ENCODE peak calls at places on chromosomes 3 and 15, in eight cellular contexts. J is endothelial cell of umbilical vein, I is A549, N is right lobe of liver, T is testis, B is suprapubic skin, K is upper lobe of right lung, L is stomach. O is an unnamed sample.

GRCh38 chr3:107969994-107970896 is 120.6 kb downstream of the CD47 start:
- DNase-seq in J (peak; percentile 92), L (no peak), N (no peak), K (no peak), B (no peak), T (no peak), I (no peak), O (no peak)

GRCh38 chr3:87350367-87351199 is 74.2 kb upstream of the POU1F1 start:
- DNase-seq in N (no peak), B (no peak), L (no peak), J (peak; percentile 67), K (no peak), I (peak; percentile 43), T (peak; percentile 34), O (peak; percentile 23)

GRCh38 chr3:126851382-126851781 is 131.5 kb upstream of the PLXNA1 start:
- DNase-seq in K (no peak), T (no peak), L (no peak), B (no peak), I (no peak), N (peak; percentile 16), J (no peak), O (no peak)

GRCh38 chr3:147191795-147192385 is 214.5 kb downstream of the ZIC4 start:
- DNase-seq in B (no peak), K (no peak), J (peak; percentile 82), L (no peak), N (peak; percentile 50), I (peak; percentile 6), T (peak; percentile 53), O (peak; percentile 61)

GRCh38 chr3:158522737-158523136 is 48.3 kb upstream of the MLF1 start:
- DNase-seq in J (no peak), I (no peak), B (no peak), K (no peak), T (no peak), L (no peak), N (no peak), O (no peak)

GRCh38 chr3:162629372-162629771 is 1132.8 kb downstream of the OTOL1 start:
- DNase-seq in B (no peak), I (no peak), N (no peak), K (no peak), L (no peak), T (no peak), J (no peak), O (no peak)

GRCh38 chr3:49727924-49728361 is 4.2 kb upstream of the GMPPB start:
- DNase-seq in B (no peak), K (peak; percentile 63), N (peak; percentile 43), J (no peak), T (no peak), I (no peak), L (no peak), O (no peak)

GRCh38 chr3:42539871-42540714 is 37.6 kb downstream of the VIPR1 start:
- DNase-seq in J (no peak), I (peak; percentile 53), B (no peak), L (peak; percentile 79), T (peak; percentile 74), N (peak; percentile 73), K (peak; percentile 84), O (no peak)

GRCh38 chr3:186021673-186022362 is 84.0 kb upstream of the TRA2B start:
- DNase-seq in I (no peak), N (no peak), B (peak; percentile 64), L (no peak), K (no peak), J (no peak), T (no peak), O (peak; percentile 85)

GRCh38 chr3:97957617-97958311 is 14.5 kb downstream of the RIOX2 start:
- DNase-seq in I (no peak), L (no peak), J (no peak), T (no peak), K (no peak), N (no peak), B (no peak), O (no peak)

GRCh38 chr3:178353292-178353814 is 182.9 kb upstream of the KCNMB2 start:
- DNase-seq in J (peak; percentile 36), L (no peak), K (no peak), B (no peak), I (no peak), N (no peak), T (no peak), O (no peak)

GRCh38 chr3:117003501-117003900 is 293.9 kb downstream of the TUSC7 start:
- DNase-seq in J (no peak), B (no peak), L (no peak), T (no peak), K (no peak), I (no peak), N (no peak), O (no peak)

GRCh38 chr3:12803371-12803770 is 6.9 kb downstream of the CAND2 start:
- DNase-seq in J (no peak), T (no peak), L (no peak), I (no peak), B (no peak), N (no peak), K (peak; percentile 59), O (no peak)

GRCh38 chr15:72916939-72917338 is 133.4 kb upstream of the ADPGK start:
- DNase-seq in K (no peak), T (no peak), B (no peak), L (no peak), I (no peak), J (no peak), N (no peak), O (no peak)

GRCh38 chr15:81504170-81504905 is 130.3 kb upstream of the TMC3 start:
- DNase-seq in T (no peak), J (peak; percentile 96), N (no peak), B (no peak), I (no peak), L (no peak), K (no peak), O (no peak)

GRCh38 chr3:12115846-12116245 is 42.9 kb downstream of the TIMP4 start:
- DNase-seq in J (no peak), B (no peak), N (no peak), T (no peak), K (no peak), I (no peak), L (no peak), O (no peak)

GRCh38 chr15:85920926-85921325 is 126.2 kb upstream of the KLHL25 start:
- DNase-seq in B (no peak), N (no peak), J (no peak), L (no peak), I (no peak), T (no peak), K (no peak), O (no peak)

GRCh38 chr3:96813134-96813819 is 1.1 kb upstream of the EPHA6 start:
- DNase-seq in N (peak; percentile 83), J (peak; percentile 59), L (peak; percentile 62), I (peak; percentile 63), B (peak; percentile 69), T (peak; percentile 72), K (peak; percentile 84), O (peak; percentile 6)

GRCh38 chr3:55489804-55490132 is 2.7 kb upstream of the WNT5A start:
- DNase-seq in T (peak; percentile 29), N (no peak), B (no peak), J (no peak), I (no peak), L (no peak), K (peak; percentile 74), O (no peak)

GRCh38 chr3:24548278-24548677 is 53.6 kb upstream of the THRB start:
- DNase-seq in B (no peak), L (no peak), K (no peak), J (no peak), N (no peak), T (no peak), I (no peak), O (no peak)
- H3K4me3 ChIP-seq in B (no peak overlapping the region), L (no peak overlapping the region), K (no peak overlapping the region), J (no peak overlapping the region), N (no peak overlapping the region), T (no peak overlapping the region), I (no peak overlapping the region), O (no peak overlapping the region)

DNA sequence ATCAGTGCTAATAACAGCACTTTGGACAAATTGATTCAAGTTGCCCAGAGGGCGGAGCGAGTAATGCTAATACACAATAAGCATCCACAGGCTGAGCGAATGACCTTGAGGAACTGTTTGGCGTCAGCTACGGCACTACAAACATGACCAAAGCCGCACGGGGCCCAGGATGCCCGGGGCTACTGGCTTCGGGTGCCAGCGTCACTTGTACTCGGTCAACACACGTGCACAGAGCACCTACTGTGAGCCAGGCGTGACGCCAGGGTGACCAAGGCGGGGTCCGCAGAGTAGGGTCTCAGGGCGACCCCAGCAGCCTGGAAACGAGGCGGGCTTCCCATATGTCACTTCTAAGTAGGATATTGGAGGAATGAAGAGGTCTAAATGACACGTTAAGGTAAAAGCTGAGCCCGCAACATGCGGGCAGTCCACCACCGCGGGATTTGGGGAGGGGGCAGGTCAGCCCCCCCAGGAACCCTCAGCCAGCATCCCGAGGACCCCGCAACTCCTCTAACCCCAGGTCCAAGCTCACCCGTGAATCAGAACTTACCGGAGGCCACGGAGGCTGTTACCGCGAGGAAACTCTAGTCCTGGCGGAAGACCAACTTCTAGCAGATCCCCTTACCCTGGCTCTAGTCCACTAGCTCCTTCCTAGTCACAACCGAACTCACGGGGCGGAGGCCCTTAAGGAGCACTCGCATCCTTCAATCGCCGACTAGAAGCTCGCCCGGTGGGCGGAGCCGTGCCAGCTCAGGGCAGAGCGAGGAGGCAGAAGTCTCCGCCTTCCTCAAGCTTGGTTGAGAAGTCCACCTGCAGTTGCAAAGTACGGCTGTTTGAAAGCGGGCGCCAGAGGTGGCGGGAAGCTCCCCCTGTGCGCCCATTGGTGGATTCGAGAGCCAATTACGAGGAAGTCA is at the start of gene CEP152:
- DNase-seq in N (peak; percentile 99), B (peak; percentile 98), J (peak; percentile 100), K (peak; percentile 98), I (peak; percentile 67), T (peak; percentile 99), L (peak; percentile 98), O (peak; percentile 99)
- H3K27ac ChIP-seq in N (no peak within 1 kb of the TSS), B (no peak within 1 kb of the TSS), J (peak within 1 kb of the TSS; percentile 64), K (peak within 1 kb of the TSS; percentile 65), I (peak within 1 kb of the TSS; percentile 76), T (peak within 1 kb of the TSS; percentile 38), L (peak within 1 kb of the TSS; percentile 73), O (no peak within 1 kb of the TSS)

DNA sequence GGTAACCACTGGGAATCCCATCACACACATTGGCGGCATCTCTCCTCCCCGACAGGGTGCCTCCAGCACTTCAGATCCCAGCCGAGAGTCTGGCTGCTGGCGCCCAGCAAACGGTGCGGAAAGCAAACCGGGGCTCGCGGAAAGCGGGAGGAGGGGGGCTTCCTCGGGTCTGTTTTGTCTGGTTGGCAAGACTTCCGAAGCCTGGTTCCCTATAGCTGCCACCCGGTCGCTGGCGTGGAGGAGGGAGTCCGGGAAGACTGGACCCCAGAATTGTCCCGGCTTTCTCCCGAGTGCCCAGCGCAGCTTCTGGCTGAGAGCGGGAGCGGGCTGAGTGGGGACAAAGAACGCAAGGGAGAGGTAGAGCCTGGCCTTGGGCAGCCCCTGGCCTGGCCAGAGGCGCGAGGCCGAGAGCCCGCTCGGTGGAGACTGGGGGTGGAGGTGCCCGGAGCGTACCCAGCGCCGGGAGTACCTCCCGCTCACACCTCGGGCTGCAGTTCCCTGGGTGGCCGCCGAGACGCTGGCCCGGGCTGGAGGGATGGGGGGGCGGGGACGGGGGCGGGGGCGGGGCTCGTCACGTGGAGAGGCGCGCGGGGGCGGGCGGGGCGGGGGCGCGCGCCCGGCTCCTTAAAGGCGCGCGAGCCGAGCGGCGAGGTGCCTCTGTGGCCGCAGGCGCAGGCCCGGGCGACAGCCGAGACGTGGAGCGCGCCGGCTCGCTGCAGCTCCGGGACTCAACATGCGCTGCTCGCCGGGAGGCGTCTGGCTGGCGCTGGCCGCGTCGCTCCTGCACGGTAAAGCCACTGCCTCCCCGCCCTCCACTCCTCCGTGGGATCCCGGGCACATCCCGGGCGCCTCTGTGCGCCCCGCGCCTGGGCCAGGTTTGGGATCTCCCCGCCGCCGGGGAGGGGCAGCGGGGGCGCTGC is at the start of gene CHRNA7:
- DNase-seq in J (peak; percentile 19), L (peak; percentile 76), K (peak; percentile 86), N (peak; percentile 59), B (peak; percentile 62), I (peak; percentile 64), T (peak; percentile 73), O (no peak)
- TF ChIP-seq CTCF in J (no peak), L (peak; percentile 24), K (peak; percentile 15), N (peak; percentile 8), B (peak; percentile 49), I (no peak), T (no peak), O (no peak)

GRCh38 chr3:57110797-57111196 is 50.3 kb downstream of the SPATA12 start:
- DNase-seq in N (no peak), T (no peak), K (no peak), B (no peak), L (no peak), I (no peak), J (no peak), O (no peak)
- H3K4me3 ChIP-seq in N (no peak overlapping the region), T (no peak overlapping the region), K (no peak overlapping the region), B (no peak overlapping the region), L (no peak overlapping the region), I (no peak overlapping the region), J (no peak overlapping the region), O (no peak overlapping the region)

O was measured in AG04450.